ENCODE peak calls at places on chromosomes 6 and 20, in seven cellular contexts. One of them, this sample, is unnamed.

GRCh38 chr20:51385941-51386530 is 156.5 kb downstream of the NFATC2 start:
- DNase-seq in naive thymus-derived CD8-positive, alpha-beta T cell: peak
- DNase-seq in activated CD4-positive, alpha-beta T cell treated with anti-CD3 and anti-CD28 coated beads for 36 hours: peak
- DNase-seq in ACHN: peak
- DNase-seq in Calu3: peak
- DNase-seq in T-helper 2 cell: no peak
- DNase-seq in stimulated activated naive B cell treated with anti-CD40 and anti-IgM and Interleukin-4, amounts not matched to agents 10 μg/mL and 1 μg/mL and 100 μg/mL, for 72 hours: no peak
- DNase-seq in this sample: no peak

GRCh38 chr6:15509335-15509933 is 153.4 kb downstream of the DTNBP1 start:
- DNase-seq in naive thymus-derived CD8-positive, alpha-beta T cell: no peak
- DNase-seq in activated CD4-positive, alpha-beta T cell treated with anti-CD3 and anti-CD28 coated beads for 36 hours: no peak
- DNase-seq in ACHN: no peak
- DNase-seq in Calu3: no peak
- DNase-seq in T-helper 2 cell: no peak
- DNase-seq in stimulated activated naive B cell treated with anti-CD40 and anti-IgM and Interleukin-4, amounts not matched to agents 10 μg/mL and 1 μg/mL and 100 μg/mL, for 72 hours: no peak
- DNase-seq in this sample: no peak

GRCh38 chr6:155250701-155251381 is 13.0 kb upstream of the CLDN20 start:
- DNase-seq in naive thymus-derived CD8-positive, alpha-beta T cell: no peak
- DNase-seq in activated CD4-positive, alpha-beta T cell treated with anti-CD3 and anti-CD28 coated beads for 36 hours: no peak
- DNase-seq in ACHN: no peak
- DNase-seq in Calu3: no peak
- DNase-seq in T-helper 2 cell: no peak
- DNase-seq in stimulated activated naive B cell treated with anti-CD40 and anti-IgM and Interleukin-4, amounts not matched to agents 10 μg/mL and 1 μg/mL and 100 μg/mL, for 72 hours: no peak
- DNase-seq in this sample: no peak

GRCh38 chr6:97913721-97914120 is 630.7 kb upstream of the MMS22L start:
- DNase-seq in naive thymus-derived CD8-positive, alpha-beta T cell: no peak
- DNase-seq in activated CD4-positive, alpha-beta T cell treated with anti-CD3 and anti-CD28 coated beads for 36 hours: no peak
- DNase-seq in ACHN: no peak
- DNase-seq in Calu3: no peak
- DNase-seq in T-helper 2 cell: no peak
- DNase-seq in stimulated activated naive B cell treated with anti-CD40 and anti-IgM and Interleukin-4, amounts not matched to agents 10 μg/mL and 1 μg/mL and 100 μg/mL, for 72 hours: no peak
- DNase-seq in this sample: no peak

GRCh38 chr6:12296255-12296573 is 6.1 kb downstream of the EDN1 start:
- DNase-seq in naive thymus-derived CD8-positive, alpha-beta T cell: no peak
- DNase-seq in activated CD4-positive, alpha-beta T cell treated with anti-CD3 and anti-CD28 coated beads for 36 hours: no peak
- DNase-seq in ACHN: peak
- DNase-seq in Calu3: peak
- DNase-seq in T-helper 2 cell: no peak
- DNase-seq in stimulated activated naive B cell treated with anti-CD40 and anti-IgM and Interleukin-4, amounts not matched to agents 10 μg/mL and 1 μg/mL and 100 μg/mL, for 72 hours: no peak
- DNase-seq in this sample: no peak

GRCh38 chr20:20370087-20370575 is 2.2 kb downstream of the INSM1 start:
- DNase-seq in naive thymus-derived CD8-positive, alpha-beta T cell: no peak
- DNase-seq in activated CD4-positive, alpha-beta T cell treated with anti-CD3 and anti-CD28 coated beads for 36 hours: no peak
- DNase-seq in ACHN: no peak
- DNase-seq in Calu3: no peak
- DNase-seq in T-helper 2 cell: no peak
- DNase-seq in stimulated activated naive B cell treated with anti-CD40 and anti-IgM and Interleukin-4, amounts not matched to agents 10 μg/mL and 1 μg/mL and 100 μg/mL, for 72 hours: no peak
- DNase-seq in this sample: no peak

GRCh38 chr6:21438237-21438985 is 155.1 kb upstream of the SOX4 start:
- DNase-seq in naive thymus-derived CD8-positive, alpha-beta T cell: peak
- DNase-seq in activated CD4-positive, alpha-beta T cell treated with anti-CD3 and anti-CD28 coated beads for 36 hours: peak
- DNase-seq in ACHN: no peak
- DNase-seq in Calu3: no peak
- DNase-seq in T-helper 2 cell: no peak
- DNase-seq in stimulated activated naive B cell treated with anti-CD40 and anti-IgM and Interleukin-4, amounts not matched to agents 10 μg/mL and 1 μg/mL and 100 μg/mL, for 72 hours: peak
- DNase-seq in this sample: no peak

GRCh38 chr20:64149809-64150560 is 14.3 kb upstream of the MYT1 start:
- DNase-seq in naive thymus-derived CD8-positive, alpha-beta T cell: no peak
- DNase-seq in activated CD4-positive, alpha-beta T cell treated with anti-CD3 and anti-CD28 coated beads for 36 hours: no peak
- DNase-seq in ACHN: no peak
- DNase-seq in Calu3: no peak
- DNase-seq in T-helper 2 cell: no peak
- DNase-seq in stimulated activated naive B cell treated with anti-CD40 and anti-IgM and Interleukin-4, amounts not matched to agents 10 μg/mL and 1 μg/mL and 100 μg/mL, for 72 hours: no peak
- DNase-seq in this sample: no peak

GRCh38 chr6:90078513-90079289 is 184.4 kb downstream of the GJA10 start:
- DNase-seq in naive thymus-derived CD8-positive, alpha-beta T cell: peak
- DNase-seq in activated CD4-positive, alpha-beta T cell treated with anti-CD3 and anti-CD28 coated beads for 36 hours: peak
- DNase-seq in ACHN: no peak
- DNase-seq in Calu3: no peak
- DNase-seq in T-helper 2 cell: no peak
- DNase-seq in stimulated activated naive B cell treated with anti-CD40 and anti-IgM and Interleukin-4, amounts not matched to agents 10 μg/mL and 1 μg/mL and 100 μg/mL, for 72 hours: peak
- DNase-seq in this sample: peak

GRCh38 chr6:52576392-52577021 is 353 bp downstream of the TRAM2 start:
- DNase-seq in naive thymus-derived CD8-positive, alpha-beta T cell: peak
- DNase-seq in activated CD4-positive, alpha-beta T cell treated with anti-CD3 and anti-CD28 coated beads for 36 hours: peak
- DNase-seq in ACHN: peak
- DNase-seq in Calu3: peak
- DNase-seq in T-helper 2 cell: peak
- DNase-seq in stimulated activated naive B cell treated with anti-CD40 and anti-IgM and Interleukin-4, amounts not matched to agents 10 μg/mL and 1 μg/mL and 100 μg/mL, for 72 hours: peak
- DNase-seq in this sample: no peak

GRCh38 chr6:107418118-107418517 is 41.2 kb downstream of the PDSS2 start:
- DNase-seq in naive thymus-derived CD8-positive, alpha-beta T cell: no peak
- DNase-seq in activated CD4-positive, alpha-beta T cell treated with anti-CD3 and anti-CD28 coated beads for 36 hours: no peak
- DNase-seq in ACHN: peak
- DNase-seq in Calu3: peak
- DNase-seq in T-helper 2 cell: no peak
- DNase-seq in stimulated activated naive B cell treated with anti-CD40 and anti-IgM and Interleukin-4, amounts not matched to agents 10 μg/mL and 1 μg/mL and 100 μg/mL, for 72 hours: no peak
- DNase-seq in this sample: no peak

GRCh38 chr6:129280719-129281118 is 397.8 kb downstream of the LAMA2 start:
- DNase-seq in naive thymus-derived CD8-positive, alpha-beta T cell: peak
- DNase-seq in activated CD4-positive, alpha-beta T cell treated with anti-CD3 and anti-CD28 coated beads for 36 hours: peak
- DNase-seq in ACHN: no peak
- DNase-seq in Calu3: no peak
- DNase-seq in T-helper 2 cell: no peak
- DNase-seq in stimulated activated naive B cell treated with anti-CD40 and anti-IgM and Interleukin-4, amounts not matched to agents 10 μg/mL and 1 μg/mL and 100 μg/mL, for 72 hours: no peak
- DNase-seq in this sample: peak

GRCh38 chr6:150129616-150130505 is 13.0 kb upstream of the PPP1R14C start:
- DNase-seq in naive thymus-derived CD8-positive, alpha-beta T cell: no peak
- DNase-seq in activated CD4-positive, alpha-beta T cell treated with anti-CD3 and anti-CD28 coated beads for 36 hours: no peak
- DNase-seq in ACHN: no peak
- DNase-seq in Calu3: no peak
- DNase-seq in T-helper 2 cell: no peak
- DNase-seq in stimulated activated naive B cell treated with anti-CD40 and anti-IgM and Interleukin-4, amounts not matched to agents 10 μg/mL and 1 μg/mL and 100 μg/mL, for 72 hours: no peak
- DNase-seq in this sample: no peak

GRCh38 chr20:62740286-62741141 is 31.9 kb downstream of the NTSR1 start:
- DNase-seq in naive thymus-derived CD8-positive, alpha-beta T cell: peak
- DNase-seq in activated CD4-positive, alpha-beta T cell treated with anti-CD3 and anti-CD28 coated beads for 36 hours: peak
- DNase-seq in ACHN: peak
- DNase-seq in Calu3: peak
- DNase-seq in T-helper 2 cell: peak
- DNase-seq in stimulated activated naive B cell treated with anti-CD40 and anti-IgM and Interleukin-4, amounts not matched to agents 10 μg/mL and 1 μg/mL and 100 μg/mL, for 72 hours: peak
- DNase-seq in this sample: peak

GRCh38 chr20:63098195-63098810 is 91.5 kb upstream of the BHLHE23 start:
- DNase-seq in naive thymus-derived CD8-positive, alpha-beta T cell: no peak
- DNase-seq in activated CD4-positive, alpha-beta T cell treated with anti-CD3 and anti-CD28 coated beads for 36 hours: peak
- DNase-seq in ACHN: no peak
- DNase-seq in Calu3: no peak
- DNase-seq in T-helper 2 cell: no peak
- DNase-seq in stimulated activated naive B cell treated with anti-CD40 and anti-IgM and Interleukin-4, amounts not matched to agents 10 μg/mL and 1 μg/mL and 100 μg/mL, for 72 hours: no peak
- DNase-seq in this sample: no peak

GRCh38 chr6:21023210-21023609 is 489.0 kb downstream of the CDKAL1 start:
- DNase-seq in naive thymus-derived CD8-positive, alpha-beta T cell: no peak
- DNase-seq in activated CD4-positive, alpha-beta T cell treated with anti-CD3 and anti-CD28 coated beads for 36 hours: no peak
- DNase-seq in ACHN: no peak
- DNase-seq in Calu3: peak
- DNase-seq in T-helper 2 cell: no peak
- DNase-seq in stimulated activated naive B cell treated with anti-CD40 and anti-IgM and Interleukin-4, amounts not matched to agents 10 μg/mL and 1 μg/mL and 100 μg/mL, for 72 hours: no peak
- DNase-seq in this sample: no peak

GRCh38 chr20:4021905-4022304 is 6.5 kb upstream of the RNF24 start:
- DNase-seq in naive thymus-derived CD8-positive, alpha-beta T cell: no peak
- DNase-seq in activated CD4-positive, alpha-beta T cell treated with anti-CD3 and anti-CD28 coated beads for 36 hours: no peak
- DNase-seq in ACHN: no peak
- DNase-seq in Calu3: no peak
- DNase-seq in T-helper 2 cell: no peak
- DNase-seq in stimulated activated naive B cell treated with anti-CD40 and anti-IgM and Interleukin-4, amounts not matched to agents 10 μg/mL and 1 μg/mL and 100 μg/mL, for 72 hours: no peak
- DNase-seq in this sample: no peak

GRCh38 chr6:148530394-148530923 is 187.8 kb downstream of the SASH1 start:
- DNase-seq in naive thymus-derived CD8-positive, alpha-beta T cell: no peak
- DNase-seq in activated CD4-positive, alpha-beta T cell treated with anti-CD3 and anti-CD28 coated beads for 36 hours: no peak
- DNase-seq in ACHN: peak
- DNase-seq in Calu3: no peak
- DNase-seq in T-helper 2 cell: no peak
- DNase-seq in stimulated activated naive B cell treated with anti-CD40 and anti-IgM and Interleukin-4, amounts not matched to agents 10 μg/mL and 1 μg/mL and 100 μg/mL, for 72 hours: no peak
- DNase-seq in this sample: no peak

GRCh38 chr6:108715832-108716231 is 132.4 kb upstream of the ARMC2 start:
- DNase-seq in naive thymus-derived CD8-positive, alpha-beta T cell: no peak
- DNase-seq in activated CD4-positive, alpha-beta T cell treated with anti-CD3 and anti-CD28 coated beads for 36 hours: no peak
- DNase-seq in ACHN: no peak
- DNase-seq in Calu3: no peak
- DNase-seq in T-helper 2 cell: no peak
- DNase-seq in stimulated activated naive B cell treated with anti-CD40 and anti-IgM and Interleukin-4, amounts not matched to agents 10 μg/mL and 1 μg/mL and 100 μg/mL, for 72 hours: no peak
- DNase-seq in this sample: no peak

GRCh38 chr20:7879883-7880282 is 60.4 kb downstream of the HAO1 start:
- DNase-seq in naive thymus-derived CD8-positive, alpha-beta T cell: no peak
- DNase-seq in activated CD4-positive, alpha-beta T cell treated with anti-CD3 and anti-CD28 coated beads for 36 hours: no peak
- DNase-seq in ACHN: no peak
- DNase-seq in Calu3: no peak
- DNase-seq in T-helper 2 cell: no peak
- DNase-seq in stimulated activated naive B cell treated with anti-CD40 and anti-IgM and Interleukin-4, amounts not matched to agents 10 μg/mL and 1 μg/mL and 100 μg/mL, for 72 hours: no peak
- DNase-seq in this sample: no peak

This sample was measured in T-helper 17 cell.